ENCODE peak calls at places on chromosomes 12 and 14, in nine cellular contexts. One of them, this sample, is unnamed.

GRCh38 chr12:80195143-80195726 is 95.9 kb downstream of the OTOGL start:
- DNase-seq in kidney glomerular epithelial cell: peak; percentile 57
- DNase-seq in stimulated activated naive CD4-positive, alpha-beta T cell: no peak
- DNase-seq in stimulated activated CD4-positive, alpha-beta T cell treated with anti-CD3 and anti-CD28 coated beads, Interleukin-4, amount 100 ng/mL, for 24 hours: no peak
- DNase-seq in activated T-cell treated with anti-CD3 and anti-CD28 coated beads, Interleukin-2, amount 50 U/mL, for 72 hours: no peak
- DNase-seq in iris pigment epithelial cell: peak; percentile 78
- DNase-seq in CD8-positive, alpha-beta T cell: no peak
- DNase-seq in cerebellar nuclear complex: no peak
- DNase-seq in NCI-H460: peak; percentile 50
- DNase-seq in this sample: peak; percentile 79

GRCh38 chr12:88952543-88952942 is 372.3 kb upstream of the KITLG start:
- DNase-seq in activated T-cell treated with anti-CD3 and anti-CD28 coated beads, Interleukin-2, amount 50 U/mL, for 72 hours: no peak
- DNase-seq in cerebellar nuclear complex: no peak
- DNase-seq in kidney glomerular epithelial cell: peak; percentile 47
- DNase-seq in iris pigment epithelial cell: peak; percentile 75
- DNase-seq in stimulated activated CD4-positive, alpha-beta T cell treated with anti-CD3 and anti-CD28 coated beads, Interleukin-4, amount 100 ng/mL, for 24 hours: no peak
- DNase-seq in CD8-positive, alpha-beta T cell: no peak
- DNase-seq in NCI-H460: peak; percentile 29
- DNase-seq in stimulated activated naive CD4-positive, alpha-beta T cell: no peak
- DNase-seq in this sample: peak; percentile 32

GRCh38 chr14:89028462-89029134 is 204.1 kb downstream of the TTC8 start:
- DNase-seq in iris pigment epithelial cell: no peak
- DNase-seq in stimulated activated CD4-positive, alpha-beta T cell treated with anti-CD3 and anti-CD28 coated beads, Interleukin-4, amount 100 ng/mL, for 24 hours: no peak
- DNase-seq in CD8-positive, alpha-beta T cell: no peak
- DNase-seq in NCI-H460: no peak
- DNase-seq in stimulated activated naive CD4-positive, alpha-beta T cell: no peak
- DNase-seq in cerebellar nuclear complex: no peak
- DNase-seq in kidney glomerular epithelial cell: no peak
- DNase-seq in activated T-cell treated with anti-CD3 and anti-CD28 coated beads, Interleukin-2, amount 50 U/mL, for 72 hours: no peak
- DNase-seq in this sample: no peak

GRCh38 chr14:80356413-80356812 is 145.1 kb upstream of the DIO2 start:
- DNase-seq in CD8-positive, alpha-beta T cell: no peak
- DNase-seq in NCI-H460: peak; percentile 8
- DNase-seq in iris pigment epithelial cell: peak; percentile 52
- DNase-seq in stimulated activated CD4-positive, alpha-beta T cell treated with anti-CD3 and anti-CD28 coated beads, Interleukin-4, amount 100 ng/mL, for 24 hours: no peak
- DNase-seq in stimulated activated naive CD4-positive, alpha-beta T cell: no peak
- DNase-seq in activated T-cell treated with anti-CD3 and anti-CD28 coated beads, Interleukin-2, amount 50 U/mL, for 72 hours: no peak
- DNase-seq in kidney glomerular epithelial cell: no peak
- DNase-seq in cerebellar nuclear complex: no peak
- DNase-seq in this sample: peak; percentile 54

GRCh38 chr12:112025808-112026375 is 12.7 kb downstream of the ERP29 start:
- DNase-seq in iris pigment epithelial cell: no peak
- DNase-seq in cerebellar nuclear complex: no peak
- DNase-seq in stimulated activated CD4-positive, alpha-beta T cell treated with anti-CD3 and anti-CD28 coated beads, Interleukin-4, amount 100 ng/mL, for 24 hours: no peak
- DNase-seq in stimulated activated naive CD4-positive, alpha-beta T cell: no peak
- DNase-seq in NCI-H460: no peak
- DNase-seq in kidney glomerular epithelial cell: no peak
- DNase-seq in activated T-cell treated with anti-CD3 and anti-CD28 coated beads, Interleukin-2, amount 50 U/mL, for 72 hours: no peak
- DNase-seq in CD8-positive, alpha-beta T cell: no peak
- DNase-seq in this sample: peak; percentile 7

GRCh38 chr14:59427653-59428578 is 37.3 kb downstream of the GPR135 start:
- DNase-seq in iris pigment epithelial cell: peak; percentile 49
- DNase-seq in CD8-positive, alpha-beta T cell: no peak
- DNase-seq in stimulated activated naive CD4-positive, alpha-beta T cell: no peak
- DNase-seq in activated T-cell treated with anti-CD3 and anti-CD28 coated beads, Interleukin-2, amount 50 U/mL, for 72 hours: no peak
- DNase-seq in NCI-H460: no peak
- DNase-seq in stimulated activated CD4-positive, alpha-beta T cell treated with anti-CD3 and anti-CD28 coated beads, Interleukin-4, amount 100 ng/mL, for 24 hours: no peak
- DNase-seq in cerebellar nuclear complex: no peak
- DNase-seq in kidney glomerular epithelial cell: no peak
- DNase-seq in this sample: peak; percentile 69

GRCh38 chr12:77888611-77889010 is 57.9 kb downstream of the NAV3 start:
- DNase-seq in kidney glomerular epithelial cell: peak; percentile 78
- DNase-seq in iris pigment epithelial cell: peak; percentile 94
- DNase-seq in stimulated activated naive CD4-positive, alpha-beta T cell: no peak
- DNase-seq in cerebellar nuclear complex: no peak
- DNase-seq in CD8-positive, alpha-beta T cell: no peak
- DNase-seq in NCI-H460: no peak
- DNase-seq in activated T-cell treated with anti-CD3 and anti-CD28 coated beads, Interleukin-2, amount 50 U/mL, for 72 hours: no peak
- DNase-seq in stimulated activated CD4-positive, alpha-beta T cell treated with anti-CD3 and anti-CD28 coated beads, Interleukin-4, amount 100 ng/mL, for 24 hours: no peak
- DNase-seq in this sample: peak; percentile 91

GRCh38 chr12:106519587-106519986 is 63.2 kb upstream of the RFX4 start:
- DNase-seq in CD8-positive, alpha-beta T cell: no peak
- DNase-seq in stimulated activated CD4-positive, alpha-beta T cell treated with anti-CD3 and anti-CD28 coated beads, Interleukin-4, amount 100 ng/mL, for 24 hours: no peak
- DNase-seq in iris pigment epithelial cell: peak; percentile 45
- DNase-seq in NCI-H460: no peak
- DNase-seq in activated T-cell treated with anti-CD3 and anti-CD28 coated beads, Interleukin-2, amount 50 U/mL, for 72 hours: no peak
- DNase-seq in cerebellar nuclear complex: no peak
- DNase-seq in kidney glomerular epithelial cell: no peak
- DNase-seq in stimulated activated naive CD4-positive, alpha-beta T cell: no peak
- DNase-seq in this sample: peak; percentile 30

GRCh38 chr12:24500466-24501232 is 448.3 kb downstream of the BCAT1 start:
- DNase-seq in stimulated activated CD4-positive, alpha-beta T cell treated with anti-CD3 and anti-CD28 coated beads, Interleukin-4, amount 100 ng/mL, for 24 hours: no peak
- DNase-seq in CD8-positive, alpha-beta T cell: no peak
- DNase-seq in cerebellar nuclear complex: no peak
- DNase-seq in kidney glomerular epithelial cell: no peak
- DNase-seq in NCI-H460: no peak
- DNase-seq in stimulated activated naive CD4-positive, alpha-beta T cell: no peak
- DNase-seq in activated T-cell treated with anti-CD3 and anti-CD28 coated beads, Interleukin-2, amount 50 U/mL, for 72 hours: no peak
- DNase-seq in iris pigment epithelial cell: peak; percentile 71
- DNase-seq in this sample: peak; percentile 48

GRCh38 chr12:121720762-121721161 is 8.2 kb downstream of the TMEM120B start:
- DNase-seq in cerebellar nuclear complex: no peak
- DNase-seq in NCI-H460: no peak
- DNase-seq in iris pigment epithelial cell: no peak
- DNase-seq in kidney glomerular epithelial cell: no peak
- DNase-seq in CD8-positive, alpha-beta T cell: no peak
- DNase-seq in activated T-cell treated with anti-CD3 and anti-CD28 coated beads, Interleukin-2, amount 50 U/mL, for 72 hours: no peak
- DNase-seq in stimulated activated CD4-positive, alpha-beta T cell treated with anti-CD3 and anti-CD28 coated beads, Interleukin-4, amount 100 ng/mL, for 24 hours: no peak
- DNase-seq in stimulated activated naive CD4-positive, alpha-beta T cell: no peak
- DNase-seq in this sample: no peak

GRCh38 chr14:103872492-103873113 is 25.2 kb upstream of the PPP1R13B start:
- DNase-seq in NCI-H460: no peak
- DNase-seq in kidney glomerular epithelial cell: no peak
- DNase-seq in iris pigment epithelial cell: no peak
- DNase-seq in stimulated activated CD4-positive, alpha-beta T cell treated with anti-CD3 and anti-CD28 coated beads, Interleukin-4, amount 100 ng/mL, for 24 hours: no peak
- DNase-seq in CD8-positive, alpha-beta T cell: peak; percentile 52
- DNase-seq in cerebellar nuclear complex: no peak
- DNase-seq in activated T-cell treated with anti-CD3 and anti-CD28 coated beads, Interleukin-2, amount 50 U/mL, for 72 hours: peak; percentile 18
- DNase-seq in stimulated activated naive CD4-positive, alpha-beta T cell: peak; percentile 33
- DNase-seq in this sample: no peak

This sample was measured in cardiac fibroblast.